ENCODE peak calls at places on chromosomes 13 and 19, in nine cellular contexts. D is spleen, A is AG04450, G is heart left ventricle, U is mammary epithelial cell, S is tibial nerve, F is mucosa of descending colon, W is colonic mucosa, N is A549. E is an unnamed sample. For H3K9me3, the result is how much of the 10 kb centered on the place peaks cover.

GRCh38 chr19:11578342-11579142 is 1.1 kb upstream of the ACP5 start:
- DNase-seq in W (peak), G (peak), A (no peak), S (peak), N (no peak), F (peak), U (no peak), D (peak), E (peak)

GRCh38 chr13:99608345-99608744 is 107.1 kb downstream of the TM9SF2 start:
- DNase-seq in W (no peak), U (no peak), N (no peak), A (no peak), D (no peak), G (no peak), F (no peak), S (no peak), E (no peak)

GRCh38 chr13:83221813-83222241 is 660.4 kb downstream of the SLITRK1 start:
- DNase-seq in D (no peak), G (no peak), U (peak), F (no peak), S (no peak), N (no peak), A (peak), W (no peak), E (no peak)

GRCh38 chr19:10995926-10996600 is 35.2 kb downstream of the SMARCA4 start:
- DNase-seq in A (no peak), S (no peak), F (no peak), W (no peak), G (no peak), N (no peak), D (no peak), U (no peak), E (no peak)

GRCh38 chr19:33766623-33767022 is 30.0 kb upstream of the KCTD15 start:
- DNase-seq in F (no peak), W (no peak), D (no peak), U (no peak), S (no peak), G (no peak), N (no peak), A (no peak), E (no peak)

GRCh38 chr19:27962260-27962659 is 1250.7 kb downstream of the UQCRFS1 start:
- DNase-seq in S (no peak), G (no peak), D (no peak), W (no peak), N (no peak), U (no peak), F (no peak), A (no peak), E (no peak)

GRCh38 chr19:4609878-4610511 is 29.3 kb upstream of the TNFAIP8L1 start:
- DNase-seq in G (peak), N (no peak), F (no peak), U (no peak), D (peak), A (no peak), S (no peak), W (no peak), E (no peak)

GRCh38 chr19:48746738-48747575 is at the start of gene IZUMO1:
- DNase-seq in A (peak), F (peak), U (no peak), D (peak), W (peak), S (peak), G (peak), N (peak), E (peak)

GRCh38 chr13:90336507-90336906 is 1011.0 kb upstream of the MIR17HG start:
- DNase-seq in G (no peak), F (no peak), A (no peak), D (no peak), N (no peak), U (peak), W (no peak), S (no peak), E (no peak)

GRCh38 chr13:114008964-114009589 is 35.2 kb upstream of the C13orf46 start:
- DNase-seq in N (no peak), F (no peak), U (no peak), S (no peak), W (no peak), G (no peak), D (peak), A (no peak), E (no peak)

GRCh38 chr13:74794582-74794981 is 660.4 kb upstream of the KLF12 start:
- DNase-seq in D (no peak), U (no peak), W (no peak), S (no peak), A (no peak), N (no peak), F (no peak), G (no peak), E (no peak)

GRCh38 chr13:56713656-56714055 is 427.1 kb upstream of the PRR20A start:
- DNase-seq in F (no peak), W (no peak), D (no peak), U (no peak), S (no peak), N (no peak), G (no peak), A (no peak), E (no peak)

GRCh38 chr19:39679791-39680168 is 24.1 kb downstream of the LGALS16 start:
- DNase-seq in G (no peak), D (no peak), F (no peak), S (no peak), A (no peak), U (no peak), W (no peak), N (no peak), E (no peak)

GRCh38 chr19:48354332-48354992 is 9.3 kb downstream of the TMEM143 start:
- DNase-seq in N (peak), D (no peak), U (no peak), A (no peak), W (no peak), F (no peak), G (no peak), S (no peak), E (peak)

GRCh38 chr19:46713781-46714522 is 3.0 kb downstream of the PRKD2 start:
- DNase-seq in D (peak), F (peak), A (no peak), G (peak), U (peak), N (peak), S (peak), W (peak), E (peak)

GRCh38 chr19:28727133-28727834 is 485.7 kb downstream of the UQCRFS1 start:
- DNase-seq in D (peak), S (no peak), N (no peak), W (no peak), F (peak), U (no peak), G (no peak), A (no peak), E (peak)

GRCh38 chr13:80237646-80238045 is 103.3 kb downstream of the SPRY2 start:
- DNase-seq in S (no peak), G (no peak), W (no peak), U (no peak), N (no peak), F (no peak), D (no peak), A (no peak), E (no peak)

DNA sequence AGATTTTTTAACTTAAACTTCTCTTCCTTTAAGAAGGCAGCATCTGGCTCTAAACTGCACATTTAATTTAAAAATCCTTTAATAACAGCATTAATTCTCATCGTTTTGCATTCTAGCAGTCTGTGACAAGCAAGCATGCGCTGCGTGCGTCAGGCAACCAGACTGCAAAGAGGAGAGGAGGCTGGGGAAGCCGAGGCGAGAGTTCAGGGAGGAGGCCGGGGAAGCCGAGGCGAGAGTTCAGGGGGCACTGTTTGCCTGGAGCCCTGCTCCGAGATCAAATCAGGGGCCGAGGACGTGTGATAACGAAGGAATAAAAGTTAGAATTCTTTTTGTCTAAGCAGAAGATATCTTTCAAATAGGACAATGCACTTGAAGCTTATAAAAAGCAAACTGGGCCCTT is 435.7 kb downstream of the EFNB2 start:
- DNase-seq in A (no peak), U (no peak), W (peak), N (no peak), G (no peak), S (no peak), D (no peak), F (peak), E (no peak)
- H3K4me3 ChIP-seq in A (no peak), U (no peak), W (no peak), N (no peak), G (no peak), S (no peak), D (no peak), F (no peak), E (no peak)

GRCh38 chr19:52541608-52542007 is 14.1 kb downstream of the ZNF808 start:
- DNase-seq in W (no peak), S (no peak), F (no peak), U (no peak), D (no peak), A (no peak), N (no peak), G (no peak), E (no peak)

GRCh38 chr19:52532480-52532879 is 5.0 kb downstream of the ZNF808 start:
- DNase-seq in D (no peak), A (no peak), F (no peak), W (no peak), U (no peak), G (no peak), N (no peak), S (no peak), E (no peak)

GRCh38 chr19:52533901-52534300 is 6.4 kb downstream of the ZNF808 start:
- DNase-seq in S (no peak), U (no peak), N (no peak), A (no peak), G (peak), W (no peak), F (no peak), D (no peak), E (no peak)

DNA sequence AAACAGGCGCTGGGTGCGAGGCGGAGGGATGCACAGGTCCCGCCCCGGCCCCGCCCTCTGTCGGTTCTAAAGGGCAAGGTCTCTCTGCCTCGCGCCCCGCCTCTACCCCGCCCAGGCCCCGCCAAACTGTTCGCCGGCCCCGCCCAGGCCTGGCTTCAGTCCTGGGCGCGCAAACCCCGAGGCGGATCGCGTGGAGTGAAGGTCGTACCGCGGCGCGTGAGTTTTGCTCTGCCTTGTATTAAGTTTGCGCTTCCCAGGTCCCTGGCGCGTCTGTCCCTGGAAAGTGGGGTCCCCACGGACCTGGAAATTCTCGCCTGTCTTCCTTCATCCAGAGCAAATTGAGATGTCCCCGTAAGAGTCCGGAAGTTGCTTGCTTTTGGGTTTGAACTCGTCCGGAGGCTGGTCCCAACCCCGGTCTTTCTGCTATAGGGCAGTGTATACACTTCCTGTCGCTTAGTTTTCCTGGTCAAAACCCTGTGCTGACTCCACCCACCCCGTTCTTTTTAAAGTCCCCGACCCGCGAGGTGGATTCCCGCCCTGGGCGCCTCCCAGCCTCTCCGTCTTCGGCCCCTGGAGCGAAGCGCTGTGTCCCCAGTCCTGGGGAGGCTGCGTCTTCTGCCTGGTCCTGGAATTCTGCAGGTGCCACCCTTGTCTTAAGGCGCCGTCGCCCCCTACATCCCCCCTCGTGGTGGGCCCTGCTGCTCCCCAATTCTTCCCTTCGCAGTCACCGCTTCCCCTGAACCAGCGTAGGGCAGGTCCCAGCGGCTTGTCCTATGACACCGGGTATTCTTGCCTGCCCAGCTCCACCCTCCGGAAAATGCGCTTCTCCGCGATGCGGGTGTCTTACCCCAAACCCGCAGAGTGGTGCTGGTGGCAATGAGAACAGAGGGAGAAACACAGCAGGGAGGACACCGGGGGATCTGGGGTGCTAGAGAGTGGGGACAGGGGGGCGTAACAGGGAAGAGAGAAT is 8.6 kb downstream of the ZNF808 start:
- DNase-seq in S (peak), D (peak), A (peak), F (peak), N (no peak), W (peak), G (peak), U (peak), E (peak)
- TF ChIP-seq CTCF in S (peak), D (peak), A (no peak), F (no peak), N (no peak), W (peak), G (peak), U (no peak), E (peak)

GRCh38 chr19:20235156-20235555 is 68.1 kb downstream of the ZNF486 start:
- DNase-seq in S (no peak), U (no peak), D (no peak), F (no peak), N (no peak), G (no peak), A (no peak), W (no peak), E (no peak)
- H3K9me3 ChIP-seq in S (under half), U (under half), D (under half), F (under half), N (under half), G (under half), A (under half), W (under half), E (under half)

GRCh38 chr13:41502021-41502420 is 44.7 kb downstream of the RGCC start:
- DNase-seq in G (no peak), S (no peak), F (no peak), D (no peak), U (no peak), W (no peak), A (no peak), N (no peak), E (no peak)
- H3K4me3 ChIP-seq in G (no peak), S (no peak), F (no peak), D (no peak), U (no peak), W (no peak), A (no peak), N (no peak), E (no peak)

GRCh38 chr19:30671622-30672051 is 299.5 kb downstream of the ZNF536 start:
- DNase-seq in N (no peak), W (no peak), F (no peak), D (peak), S (peak), U (no peak), A (no peak), G (peak), E (peak)
- TF ChIP-seq CTCF in N (no peak), W (no peak), F (no peak), D (no peak), S (no peak), U (no peak), A (no peak), G (no peak), E (no peak)

DNA sequence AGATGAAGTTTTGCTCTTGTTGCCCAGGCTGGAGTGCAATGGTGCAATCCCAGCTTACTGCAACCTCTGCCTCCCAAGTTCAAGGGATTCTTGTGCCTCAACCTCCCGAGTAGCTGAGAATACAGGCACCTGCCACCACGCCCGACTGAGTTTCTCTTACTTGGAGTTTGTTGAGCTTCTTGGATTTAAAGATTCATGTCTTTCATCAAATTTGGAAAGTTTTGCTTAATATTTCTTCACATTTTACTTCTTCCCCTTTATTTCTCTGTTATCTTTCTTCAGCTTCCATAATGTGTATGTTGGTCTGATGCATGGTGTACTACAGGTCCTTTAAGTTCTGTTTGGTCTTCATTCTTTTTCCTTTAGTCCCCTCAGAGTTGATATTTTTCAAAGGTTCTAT is 8.9 kb upstream of the ZNF560 start:
- DNase-seq in G (no peak), A (no peak), D (no peak), N (no peak), S (no peak), F (no peak), W (no peak), U (no peak), E (no peak)
- H3K9me3 ChIP-seq in G (half or more), A (under half), D (half or more), N (under half), S (half or more), F (half or more), W (under half), U (under half), E (under half)

GRCh38 chr19:6773323-6773931 is 919 bp downstream of the VAV1 start:
- DNase-seq in D (peak), G (no peak), F (peak), S (no peak), W (peak), A (no peak), U (no peak), N (no peak), E (no peak)

GRCh38 chr19:6774821-6775707 is 2.6 kb downstream of the VAV1 start:
- DNase-seq in W (peak), F (no peak), N (no peak), U (no peak), D (no peak), S (no peak), G (no peak), A (no peak), E (no peak)

GRCh38 chr19:6772866-6773322 is 386 bp downstream of the VAV1 start:
- DNase-seq in F (no peak), D (no peak), W (no peak), A (no peak), U (no peak), N (no peak), G (no peak), S (no peak), E (no peak)

GRCh38 chr19:6769006-6769637 is 1.9 kb upstream of the SH2D3A start:
- DNase-seq in U (no peak), N (no peak), W (no peak), S (no peak), A (no peak), D (no peak), F (no peak), G (no peak), E (no peak)

DNA sequence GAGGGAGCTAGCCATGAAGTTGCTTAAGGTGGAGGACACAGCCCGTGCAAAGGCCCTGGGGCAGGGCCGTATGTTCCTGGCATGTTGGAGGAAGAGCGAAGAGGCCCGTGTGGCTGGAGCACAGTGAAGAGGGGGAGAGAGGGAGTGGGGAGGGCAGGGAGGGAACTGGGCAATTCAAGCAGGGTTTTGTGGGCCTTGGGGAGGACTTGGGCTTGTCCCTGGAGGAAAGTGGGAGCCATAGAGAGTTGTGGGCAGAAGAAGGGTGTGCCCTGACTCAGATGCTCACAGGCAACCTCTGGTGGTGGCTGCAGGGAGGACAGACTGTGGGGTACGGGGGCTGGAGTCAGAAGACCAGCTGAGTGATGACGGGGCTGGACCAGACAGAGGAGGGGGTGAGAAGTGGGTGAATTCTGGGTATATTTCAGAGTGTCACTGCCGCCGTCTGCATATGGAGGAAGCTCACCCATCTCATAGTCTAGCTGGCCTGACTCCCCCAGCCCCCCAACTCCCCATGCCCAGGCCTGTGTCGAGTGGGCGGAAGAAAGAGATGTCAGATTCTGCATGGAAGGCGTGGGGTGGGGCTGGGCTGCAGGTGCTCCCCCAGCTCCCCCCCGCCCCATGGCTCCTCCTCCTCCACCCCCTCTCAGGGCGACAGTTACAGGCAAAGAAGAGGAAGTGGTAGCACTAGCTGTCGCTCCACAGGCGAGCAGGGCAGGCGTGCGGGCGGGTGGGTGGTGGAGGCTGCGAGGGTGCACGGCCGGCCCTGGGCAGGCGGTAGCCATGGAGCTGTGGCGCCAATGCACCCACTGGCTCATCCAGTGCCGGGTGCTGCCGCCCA is at the start of gene VAV1:
- DNase-seq in G (peak), D (peak), A (no peak), U (no peak), W (peak), N (no peak), F (peak), S (no peak), E (peak)
- H3K4me3 ChIP-seq in G (peak), D (peak), A (no peak), U (no peak), W (peak), N (no peak), F (peak), S (peak), E (no peak)

E was measured in testis.